ENCODE peak calls at places on chromosomes 2 and 18, in eight cellular contexts. B, Z, J, L, D, M, R and W are unnamed samples. For H3K9me3, the result is how much of the 10 kb centered on the place peaks cover.

GRCh38 chr2:43224571-43225092 is 1.8 kb downstream of the ZFP36L2 start:
- DNase-seq in D (peak), J (no peak), Z (no peak), R (peak), M (no peak), B (peak), L (no peak), W (peak)

GRCh38 chr2:48319863-48320262 is 210.1 kb upstream of the STON1 start:
- DNase-seq in Z (no peak), M (no peak), D (no peak), L (no peak), J (no peak), B (no peak), R (no peak), W (no peak)

GRCh38 chr18:51053822-51054221 is 23.8 kb downstream of the SMAD4 start:
- DNase-seq in L (no peak), D (no peak), B (no peak), Z (no peak), M (no peak), J (no peak), R (no peak), W (no peak)

GRCh38 chr2:55771612-55772011 is 78.0 kb upstream of the PNPT1 start:
- DNase-seq in M (no peak), L (no peak), B (no peak), R (no peak), D (peak), Z (no peak), J (no peak), W (no peak)

GRCh38 chr2:152054593-152054992 is 44.3 kb downstream of the CACNB4 start:
- DNase-seq in M (no peak), D (no peak), L (no peak), Z (no peak), R (no peak), B (peak), J (no peak), W (no peak)

GRCh38 chr2:18063826-18064485 is 185.5 kb downstream of the KCNS3 start:
- DNase-seq in D (no peak), Z (no peak), J (no peak), B (no peak), L (no peak), R (no peak), M (no peak), W (no peak)

GRCh38 chr2:174338626-174339570 is 4.1 kb downstream of the SP9 start:
- DNase-seq in Z (no peak), M (no peak), R (no peak), J (no peak), B (no peak), D (no peak), L (no peak), W (no peak)

GRCh38 chr2:152584301-152584700 is 133.0 kb downstream of the PRPF40A start:
- DNase-seq in Z (no peak), B (no peak), R (no peak), D (no peak), L (no peak), M (no peak), J (no peak), W (no peak)

GRCh38 chr2:131156452-131157149 is 51.5 kb downstream of the PLEKHB2 start:
- DNase-seq in J (no peak), L (no peak), M (no peak), R (no peak), D (no peak), Z (no peak), B (no peak), W (no peak)

GRCh38 chr18:8987250-8987649 is 115.2 kb upstream of the NDUFV2 start:
- DNase-seq in B (no peak), D (no peak), R (no peak), Z (no peak), M (peak), J (no peak), L (no peak), W (no peak)

GRCh38 chr2:240993446-240994160 is 4.8 kb upstream of the SNED1 start:
- DNase-seq in M (no peak), L (peak), R (no peak), J (no peak), B (no peak), D (no peak), Z (no peak), W (no peak)

GRCh38 chr2:230906471-230907230 is 18.4 kb downstream of the GPR55 start:
- DNase-seq in B (no peak), R (peak), Z (no peak), L (no peak), J (no peak), M (no peak), D (peak), W (no peak)

GRCh38 chr2:241813080-241813805 is 4.2 kb downstream of the NEU4 start:
- DNase-seq in D (no peak), M (no peak), R (peak), J (no peak), L (peak), Z (no peak), B (no peak), W (no peak)

GRCh38 chr18:2096581-2096980 is 474.7 kb downstream of the METTL4 start:
- DNase-seq in D (no peak), M (no peak), L (no peak), B (no peak), J (no peak), Z (no peak), R (no peak), W (no peak)

GRCh38 chr2:137771064-137771463 is 193.2 kb upstream of the HNMT start:
- DNase-seq in L (no peak), B (no peak), J (no peak), R (no peak), Z (no peak), M (no peak), D (no peak), W (no peak)

GRCh38 chr18:63736856-63737255 is 34.1 kb downstream of the SERPINB11 start:
- DNase-seq in L (no peak), R (no peak), B (peak), M (no peak), J (no peak), Z (no peak), D (no peak), W (no peak)

GRCh38 chr2:156356006-156356764 is 23.7 kb upstream of the NR4A2 start:
- DNase-seq in D (no peak), M (no peak), Z (no peak), L (no peak), J (no peak), R (no peak), B (no peak), W (no peak)

GRCh38 chr2:57893800-57894199 is 152.8 kb upstream of the VRK2 start:
- DNase-seq in M (no peak), D (no peak), B (no peak), R (no peak), Z (no peak), L (no peak), J (no peak), W (peak)

GRCh38 chr18:21163647-21164625 is 52.3 kb upstream of the ROCK1 start:
- DNase-seq in M (no peak), Z (no peak), D (no peak), J (no peak), B (no peak), L (peak), R (no peak), W (no peak)

GRCh38 chr2:178865537-178865936 is 58.3 kb upstream of the TTN start:
- DNase-seq in L (no peak), D (peak), B (no peak), J (no peak), M (no peak), Z (no peak), R (no peak), W (no peak)

GRCh38 chr2:160085662-160086061 is 23.2 kb upstream of the PLA2R1 start:
- DNase-seq in D (no peak), Z (no peak), B (no peak), J (no peak), L (no peak), M (no peak), R (no peak), W (peak)
- H3K9me3 ChIP-seq in D (under half), Z (half or more), B (under half), J (half or more), L (under half), M (under half), R (under half), W (under half)

DNA sequence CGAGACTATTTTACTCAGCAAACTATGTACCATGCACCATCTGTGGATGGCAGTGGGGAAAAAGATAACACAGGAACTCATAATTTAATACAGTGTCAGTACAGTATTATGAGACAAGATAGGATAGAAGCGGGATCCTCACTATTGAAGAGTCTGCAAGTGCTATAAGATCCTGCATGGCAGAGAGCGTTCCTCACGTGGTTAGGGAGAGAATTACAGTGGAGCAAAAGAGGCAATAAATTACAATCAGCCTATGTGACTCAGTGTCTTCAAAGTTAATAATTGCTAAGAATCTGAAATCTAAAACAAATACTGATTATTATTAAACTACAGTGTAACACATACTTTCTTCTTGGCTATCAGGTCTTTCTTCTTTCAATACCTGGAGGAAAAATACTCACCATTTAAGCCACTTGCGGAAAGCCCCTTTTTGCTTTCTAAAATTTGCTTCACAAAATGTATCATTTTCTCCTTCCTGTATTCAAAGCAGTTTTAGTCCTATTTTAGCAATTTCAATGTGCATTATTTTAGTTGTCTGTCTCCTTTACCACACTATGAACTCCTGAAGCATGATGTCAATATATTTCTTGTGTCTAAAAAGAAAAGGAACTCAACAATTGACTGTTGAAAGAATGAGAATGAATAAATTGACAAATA is 342.9 kb downstream of the SPAG16 start:
- DNase-seq in B (no peak), Z (no peak), M (no peak), D (no peak), R (no peak), J (no peak), L (no peak), W (no peak)
- TF ChIP-seq CTCF in B (no peak), Z (no peak), M (no peak), D (no peak), R (no peak), J (no peak), L (no peak), W (no peak)

DNA sequence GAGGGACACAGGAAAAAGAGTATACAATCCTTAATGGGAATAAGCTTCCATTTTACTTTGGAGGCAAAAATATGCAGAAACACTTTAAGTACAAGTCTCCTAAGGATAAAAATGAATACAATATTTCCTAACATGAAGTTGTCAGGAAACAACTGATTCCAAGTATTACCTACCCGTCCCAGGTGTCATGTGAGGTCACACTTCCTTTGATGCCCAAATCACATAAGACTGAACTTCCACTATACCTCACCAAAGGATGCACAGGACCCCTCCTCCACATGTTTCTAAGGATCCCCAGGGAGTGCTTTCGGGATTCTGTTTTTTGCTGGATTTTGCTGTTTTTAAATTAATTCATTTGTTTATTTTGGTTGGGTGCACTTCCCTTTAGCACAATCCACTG is 438.5 kb upstream of the TCF4 start:
- DNase-seq in Z (no peak), R (no peak), J (no peak), D (no peak), L (no peak), M (no peak), B (no peak), W (no peak)
- H3K9me3 ChIP-seq in Z (under half), R (under half), J (under half), D (under half), L (under half), M (under half), B (under half), W (under half)

DNA sequence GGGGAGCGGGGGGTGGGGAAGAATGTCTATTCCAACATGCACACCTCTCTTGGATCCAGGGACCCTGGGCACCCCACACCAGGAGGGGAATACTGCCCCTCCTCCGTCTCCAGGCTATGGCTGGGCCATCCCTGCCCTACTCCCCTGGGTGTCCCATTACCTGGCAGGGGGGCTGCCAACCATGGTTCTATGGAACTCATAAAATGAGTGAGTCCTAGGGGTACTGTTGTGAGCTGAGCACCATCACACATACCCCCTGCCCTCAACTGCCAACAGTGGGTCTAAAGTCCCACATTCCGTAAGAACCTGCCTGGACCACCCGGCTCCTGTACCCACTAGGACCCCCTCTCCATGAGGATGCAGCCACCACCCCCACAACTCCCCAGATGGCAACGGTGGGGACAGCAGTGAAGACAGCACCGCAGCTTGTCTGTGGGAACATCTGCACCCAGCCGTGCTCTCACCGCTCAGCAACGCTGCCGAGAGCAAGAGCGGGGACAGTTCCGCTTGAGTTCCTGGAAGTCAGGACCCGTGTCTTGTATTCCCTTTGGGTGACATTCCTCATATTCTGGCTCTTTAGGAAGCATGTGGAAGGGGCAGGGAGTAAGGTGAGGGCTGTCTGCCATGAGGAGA is 41.5 kb downstream of the BIN1 start:
- DNase-seq in R (no peak), M (no peak), J (no peak), L (no peak), B (no peak), Z (no peak), D (no peak), W (no peak)
- TF ChIP-seq CTCF in R (no peak), M (no peak), J (no peak), L (no peak), B (no peak), Z (no peak), D (no peak), W (no peak)

GRCh38 chr2:24047703-24048033 is 477 bp upstream of the WDCP start:
- DNase-seq in D (no peak), B (no peak), J (no peak), L (no peak), Z (no peak), R (no peak), M (no peak), W (no peak)

GRCh38 chr2:24051833-24052232 is 2.3 kb downstream of the FKBP1B start:
- DNase-seq in D (no peak), Z (no peak), B (no peak), R (no peak), J (no peak), M (no peak), L (no peak), W (no peak)

GRCh38 chr2:24050041-24050655 is 607 bp downstream of the FKBP1B start:
- DNase-seq in R (peak), Z (no peak), L (peak), B (no peak), M (no peak), J (no peak), D (peak), W (no peak)

GRCh38 chr2:24048662-24049484 is 668 bp upstream of the FKBP1B start:
- DNase-seq in M (no peak), D (no peak), L (no peak), Z (no peak), J (no peak), R (no peak), B (no peak), W (no peak)

GRCh38 chr2:24049485-24050021 is at the start of gene FKBP1B:
- DNase-seq in L (peak), Z (peak), R (peak), J (no peak), D (peak), B (peak), M (no peak), W (peak)
- H3K9me3 ChIP-seq in L (under half), Z (under half), R (under half), J (under half), D (under half), B (under half), M (under half), W (under half)

GRCh38 chr2:219886615-219887014 is 259.2 kb downstream of the SLC4A3 start:
- DNase-seq in R (no peak), Z (no peak), D (no peak), B (peak), L (no peak), M (no peak), J (no peak), W (no peak)
- TF ChIP-seq CTCF in R (no peak), Z (no peak), D (no peak), B (no peak), L (no peak), M (peak), J (no peak), W (no peak)

GRCh38 chr2:204428675-204429074 is 116.6 kb upstream of the PARD3B start:
- DNase-seq in D (no peak), Z (no peak), M (no peak), J (no peak), R (no peak), B (no peak), L (no peak), W (no peak)

GRCh38 chr2:204432196-204432595 is 113.1 kb upstream of the PARD3B start:
- DNase-seq in L (no peak), R (no peak), B (no peak), Z (no peak), J (no peak), M (no peak), D (no peak), W (no peak)

GRCh38 chr2:204434660-204435462 is 110.4 kb upstream of the PARD3B start:
- DNase-seq in B (no peak), L (no peak), R (no peak), D (no peak), J (no peak), M (no peak), Z (no peak), W (no peak)

GRCh38 chr2:204436267-204436666 is 109.0 kb upstream of the PARD3B start:
- DNase-seq in R (no peak), L (no peak), Z (no peak), B (no peak), M (no peak), J (no peak), D (no peak), W (no peak)

DNA sequence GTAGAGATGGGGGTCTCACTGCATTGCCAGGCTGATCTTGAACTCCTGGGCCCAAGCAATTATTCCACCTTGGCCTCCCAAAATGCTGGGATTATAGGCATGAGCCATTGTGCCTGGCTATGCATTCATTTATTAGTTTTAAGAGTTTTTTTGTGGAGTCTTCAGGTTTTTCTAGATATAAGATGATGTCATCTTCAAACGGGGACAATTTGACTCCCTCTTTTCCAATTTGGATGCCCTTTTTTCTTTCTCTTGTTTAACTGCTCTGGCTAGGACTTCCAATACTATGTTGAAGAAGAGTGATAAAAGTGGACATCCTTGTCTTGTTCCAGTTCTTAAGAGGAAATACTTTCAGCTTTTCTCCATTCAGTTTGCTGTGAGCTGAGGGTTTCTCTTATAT is 113.7 kb upstream of the PARD3B start:
- DNase-seq in M (no peak), Z (no peak), R (no peak), L (no peak), B (no peak), J (no peak), D (no peak), W (no peak)
- H3K9me3 ChIP-seq in M (under half), Z (under half), R (under half), L (under half), B (under half), J (under half), D (under half), W (under half)

GRCh38 chr2:211875488-211875887 is 663.1 kb downstream of the ERBB4 start:
- DNase-seq in Z (no peak), D (no peak), B (no peak), M (no peak), J (no peak), R (no peak), L (no peak), W (no peak)

GRCh38 chr2:211877061-211877460 is 661.5 kb downstream of the ERBB4 start:
- DNase-seq in J (no peak), B (no peak), R (no peak), Z (no peak), D (no peak), M (no peak), L (no peak), W (no peak)

GRCh38 chr2:211881449-211881848 is 657.2 kb downstream of the ERBB4 start:
- DNase-seq in R (no peak), J (no peak), B (no peak), D (no peak), M (no peak), L (no peak), Z (no peak), W (no peak)

DNA sequence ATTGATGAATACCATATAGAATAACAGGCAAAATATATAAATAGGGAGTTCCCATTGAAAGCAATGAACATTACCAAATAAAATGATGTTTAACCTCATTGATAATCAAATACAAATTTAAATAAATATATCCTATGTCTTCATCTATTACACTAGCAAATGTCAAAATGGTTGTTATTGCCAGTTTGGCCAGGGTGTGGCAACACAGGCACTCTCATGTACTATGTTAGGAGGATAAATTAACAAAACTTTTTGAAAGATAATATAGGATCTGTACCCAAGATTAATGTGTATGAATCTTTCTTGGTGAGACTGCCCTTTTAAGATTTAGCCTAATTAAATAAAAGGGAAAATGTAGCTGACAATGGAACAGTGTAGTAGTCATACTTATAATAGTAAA is 659.3 kb downstream of the ERBB4 start:
- DNase-seq in R (no peak), B (no peak), J (no peak), Z (no peak), L (no peak), M (no peak), D (no peak), W (no peak)
- TF ChIP-seq CTCF in R (no peak), B (peak), J (peak), Z (no peak), L (peak), M (no peak), D (no peak), W (no peak)